ENCODE peak calls at places on chromosomes 7 and 10, in ten cellular contexts. One of them, this sample, is unnamed.

GRCh38 chr10:132169766-132170560 is 16.8 kb upstream of the DPYSL4 start:
- DNase-seq in NCI-H460: no peak
- DNase-seq in effector memory CD8-positive, alpha-beta T cell: no peak
- DNase-seq in activated CD8-positive, alpha-beta memory T cell treated with anti-CD3 and anti-CD28 coated beads, Interleukin-2, amount 10 ng/mL, durations not matched to agents 7 days and 5 days: no peak
- DNase-seq in CD4-positive, CD25-positive, alpha-beta regulatory T cell: no peak
- DNase-seq in neuronal stem cell: no peak
- DNase-seq in H1: no peak
- DNase-seq in non-pigmented ciliary epithelial cell: no peak
- DNase-seq in NCI-H69: peak
- DNase-seq in HCT116: no peak
- DNase-seq in this sample: no peak

GRCh38 chr7:2824026-2824677 is 20.0 kb downstream of the GNA12 start:
- DNase-seq in neuronal stem cell: no peak
- DNase-seq in non-pigmented ciliary epithelial cell: no peak
- DNase-seq in HCT116: no peak
- DNase-seq in CD4-positive, CD25-positive, alpha-beta regulatory T cell: no peak
- DNase-seq in NCI-H460: no peak
- DNase-seq in H1: no peak
- DNase-seq in effector memory CD8-positive, alpha-beta T cell: no peak
- DNase-seq in activated CD8-positive, alpha-beta memory T cell treated with anti-CD3 and anti-CD28 coated beads, Interleukin-2, amount 10 ng/mL, durations not matched to agents 7 days and 5 days: no peak
- DNase-seq in NCI-H69: no peak
- DNase-seq in this sample: no peak

GRCh38 chr7:131106681-131107342 is 220.9 kb upstream of the MKLN1 start:
- DNase-seq in neuronal stem cell: peak
- DNase-seq in effector memory CD8-positive, alpha-beta T cell: peak
- DNase-seq in NCI-H460: no peak
- DNase-seq in non-pigmented ciliary epithelial cell: no peak
- DNase-seq in NCI-H69: peak
- DNase-seq in activated CD8-positive, alpha-beta memory T cell treated with anti-CD3 and anti-CD28 coated beads, Interleukin-2, amount 10 ng/mL, durations not matched to agents 7 days and 5 days: peak
- DNase-seq in HCT116: no peak
- DNase-seq in H1: no peak
- DNase-seq in CD4-positive, CD25-positive, alpha-beta regulatory T cell: peak
- DNase-seq in this sample: no peak

GRCh38 chr7:23377134-23377533 is 78.0 kb downstream of the MALSU1 start:
- DNase-seq in H1: no peak
- DNase-seq in effector memory CD8-positive, alpha-beta T cell: no peak
- DNase-seq in CD4-positive, CD25-positive, alpha-beta regulatory T cell: no peak
- DNase-seq in NCI-H69: no peak
- DNase-seq in HCT116: no peak
- DNase-seq in neuronal stem cell: no peak
- DNase-seq in non-pigmented ciliary epithelial cell: no peak
- DNase-seq in NCI-H460: no peak
- DNase-seq in activated CD8-positive, alpha-beta memory T cell treated with anti-CD3 and anti-CD28 coated beads, Interleukin-2, amount 10 ng/mL, durations not matched to agents 7 days and 5 days: no peak
- DNase-seq in this sample: peak

GRCh38 chr7:69598487-69599148 is 343 bp downstream of the AUTS2 start:
- DNase-seq in NCI-H460: no peak
- DNase-seq in NCI-H69: peak
- DNase-seq in HCT116: no peak
- DNase-seq in activated CD8-positive, alpha-beta memory T cell treated with anti-CD3 and anti-CD28 coated beads, Interleukin-2, amount 10 ng/mL, durations not matched to agents 7 days and 5 days: no peak
- DNase-seq in H1: no peak
- DNase-seq in non-pigmented ciliary epithelial cell: no peak
- DNase-seq in CD4-positive, CD25-positive, alpha-beta regulatory T cell: no peak
- DNase-seq in neuronal stem cell: peak
- DNase-seq in effector memory CD8-positive, alpha-beta T cell: no peak
- DNase-seq in this sample: peak

GRCh38 chr10:125214283-125214570 is 53.9 kb upstream of the CTBP2 start:
- DNase-seq in NCI-H69: no peak
- DNase-seq in H1: no peak
- DNase-seq in HCT116: no peak
- DNase-seq in non-pigmented ciliary epithelial cell: no peak
- DNase-seq in NCI-H460: no peak
- DNase-seq in CD4-positive, CD25-positive, alpha-beta regulatory T cell: no peak
- DNase-seq in effector memory CD8-positive, alpha-beta T cell: no peak
- DNase-seq in activated CD8-positive, alpha-beta memory T cell treated with anti-CD3 and anti-CD28 coated beads, Interleukin-2, amount 10 ng/mL, durations not matched to agents 7 days and 5 days: no peak
- DNase-seq in neuronal stem cell: no peak
- DNase-seq in this sample: no peak

GRCh38 chr7:117098457-117098856 is 145.2 kb downstream of the ST7 start:
- DNase-seq in HCT116: no peak
- DNase-seq in non-pigmented ciliary epithelial cell: peak
- DNase-seq in CD4-positive, CD25-positive, alpha-beta regulatory T cell: no peak
- DNase-seq in H1: no peak
- DNase-seq in activated CD8-positive, alpha-beta memory T cell treated with anti-CD3 and anti-CD28 coated beads, Interleukin-2, amount 10 ng/mL, durations not matched to agents 7 days and 5 days: no peak
- DNase-seq in NCI-H460: no peak
- DNase-seq in NCI-H69: no peak
- DNase-seq in effector memory CD8-positive, alpha-beta T cell: no peak
- DNase-seq in neuronal stem cell: no peak
- DNase-seq in this sample: peak

GRCh38 chr10:117221156-117221711 is 19.7 kb upstream of the SLC18A2 start:
- DNase-seq in HCT116: peak
- DNase-seq in neuronal stem cell: no peak
- DNase-seq in effector memory CD8-positive, alpha-beta T cell: no peak
- DNase-seq in H1: no peak
- DNase-seq in CD4-positive, CD25-positive, alpha-beta regulatory T cell: no peak
- DNase-seq in NCI-H69: peak
- DNase-seq in NCI-H460: peak
- DNase-seq in non-pigmented ciliary epithelial cell: no peak
- DNase-seq in activated CD8-positive, alpha-beta memory T cell treated with anti-CD3 and anti-CD28 coated beads, Interleukin-2, amount 10 ng/mL, durations not matched to agents 7 days and 5 days: no peak
- DNase-seq in this sample: no peak

GRCh38 chr10:114173680-114174461 is at the start of gene CCDC186:
- DNase-seq in HCT116: peak
- DNase-seq in NCI-H69: peak
- DNase-seq in activated CD8-positive, alpha-beta memory T cell treated with anti-CD3 and anti-CD28 coated beads, Interleukin-2, amount 10 ng/mL, durations not matched to agents 7 days and 5 days: peak
- DNase-seq in neuronal stem cell: peak
- DNase-seq in H1: peak
- DNase-seq in non-pigmented ciliary epithelial cell: no peak
- DNase-seq in CD4-positive, CD25-positive, alpha-beta regulatory T cell: peak
- DNase-seq in effector memory CD8-positive, alpha-beta T cell: peak
- DNase-seq in NCI-H460: peak
- DNase-seq in this sample: peak

GRCh38 chr10:50576245-50576815 is 47.4 kb downstream of the SGMS1 start:
- DNase-seq in neuronal stem cell: no peak
- DNase-seq in NCI-H69: no peak
- DNase-seq in activated CD8-positive, alpha-beta memory T cell treated with anti-CD3 and anti-CD28 coated beads, Interleukin-2, amount 10 ng/mL, durations not matched to agents 7 days and 5 days: no peak
- DNase-seq in H1: no peak
- DNase-seq in non-pigmented ciliary epithelial cell: no peak
- DNase-seq in HCT116: no peak
- DNase-seq in effector memory CD8-positive, alpha-beta T cell: no peak
- DNase-seq in CD4-positive, CD25-positive, alpha-beta regulatory T cell: no peak
- DNase-seq in NCI-H460: no peak
- DNase-seq in this sample: peak

GRCh38 chr7:114922151-114922651 is 307 bp downstream of the MDFIC start:
- DNase-seq in HCT116: no peak
- DNase-seq in NCI-H460: peak
- DNase-seq in non-pigmented ciliary epithelial cell: no peak
- DNase-seq in activated CD8-positive, alpha-beta memory T cell treated with anti-CD3 and anti-CD28 coated beads, Interleukin-2, amount 10 ng/mL, durations not matched to agents 7 days and 5 days: peak
- DNase-seq in H1: no peak
- DNase-seq in neuronal stem cell: peak
- DNase-seq in effector memory CD8-positive, alpha-beta T cell: peak
- DNase-seq in CD4-positive, CD25-positive, alpha-beta regulatory T cell: peak
- DNase-seq in NCI-H69: peak
- DNase-seq in this sample: peak

GRCh38 chr10:128062331-128062730 is 63.9 kb downstream of the MKI67 start:
- DNase-seq in H1: no peak
- DNase-seq in neuronal stem cell: no peak
- DNase-seq in NCI-H460: no peak
- DNase-seq in NCI-H69: no peak
- DNase-seq in effector memory CD8-positive, alpha-beta T cell: no peak
- DNase-seq in activated CD8-positive, alpha-beta memory T cell treated with anti-CD3 and anti-CD28 coated beads, Interleukin-2, amount 10 ng/mL, durations not matched to agents 7 days and 5 days: no peak
- DNase-seq in non-pigmented ciliary epithelial cell: no peak
- DNase-seq in CD4-positive, CD25-positive, alpha-beta regulatory T cell: no peak
- DNase-seq in HCT116: no peak
- DNase-seq in this sample: no peak

GRCh38 chr7:47666164-47666862 is 84.4 kb upstream of the TNS3 start:
- DNase-seq in activated CD8-positive, alpha-beta memory T cell treated with anti-CD3 and anti-CD28 coated beads, Interleukin-2, amount 10 ng/mL, durations not matched to agents 7 days and 5 days: no peak
- DNase-seq in NCI-H69: no peak
- DNase-seq in effector memory CD8-positive, alpha-beta T cell: no peak
- DNase-seq in CD4-positive, CD25-positive, alpha-beta regulatory T cell: no peak
- DNase-seq in HCT116: no peak
- DNase-seq in non-pigmented ciliary epithelial cell: peak
- DNase-seq in NCI-H460: no peak
- DNase-seq in neuronal stem cell: no peak
- DNase-seq in H1: no peak
- DNase-seq in this sample: no peak

GRCh38 chr7:78939669-78940068 is 513.8 kb downstream of the MAGI2 start:
- DNase-seq in NCI-H69: no peak
- DNase-seq in CD4-positive, CD25-positive, alpha-beta regulatory T cell: no peak
- DNase-seq in NCI-H460: no peak
- DNase-seq in non-pigmented ciliary epithelial cell: no peak
- DNase-seq in effector memory CD8-positive, alpha-beta T cell: no peak
- DNase-seq in activated CD8-positive, alpha-beta memory T cell treated with anti-CD3 and anti-CD28 coated beads, Interleukin-2, amount 10 ng/mL, durations not matched to agents 7 days and 5 days: no peak
- DNase-seq in neuronal stem cell: no peak
- DNase-seq in H1: no peak
- DNase-seq in HCT116: no peak
- DNase-seq in this sample: no peak

GRCh38 chr7:133345690-133346421 is 93.0 kb downstream of the EXOC4 start:
- DNase-seq in NCI-H69: no peak
- DNase-seq in non-pigmented ciliary epithelial cell: no peak
- DNase-seq in HCT116: no peak
- DNase-seq in effector memory CD8-positive, alpha-beta T cell: no peak
- DNase-seq in activated CD8-positive, alpha-beta memory T cell treated with anti-CD3 and anti-CD28 coated beads, Interleukin-2, amount 10 ng/mL, durations not matched to agents 7 days and 5 days: no peak
- DNase-seq in H1: no peak
- DNase-seq in CD4-positive, CD25-positive, alpha-beta regulatory T cell: no peak
- DNase-seq in NCI-H460: no peak
- DNase-seq in neuronal stem cell: no peak
- DNase-seq in this sample: no peak

GRCh38 chr10:127343831-127344230 is 147.4 kb upstream of the INSYN2A start:
- DNase-seq in HCT116: no peak
- DNase-seq in CD4-positive, CD25-positive, alpha-beta regulatory T cell: no peak
- DNase-seq in activated CD8-positive, alpha-beta memory T cell treated with anti-CD3 and anti-CD28 coated beads, Interleukin-2, amount 10 ng/mL, durations not matched to agents 7 days and 5 days: no peak
- DNase-seq in non-pigmented ciliary epithelial cell: no peak
- DNase-seq in neuronal stem cell: no peak
- DNase-seq in H1: no peak
- DNase-seq in effector memory CD8-positive, alpha-beta T cell: no peak
- DNase-seq in NCI-H69: no peak
- DNase-seq in NCI-H460: no peak
- DNase-seq in this sample: no peak

GRCh38 chr10:21888959-21889358 is 114.6 kb downstream of the DNAJC1 start:
- DNase-seq in NCI-H460: no peak
- DNase-seq in NCI-H69: peak
- DNase-seq in HCT116: no peak
- DNase-seq in effector memory CD8-positive, alpha-beta T cell: peak
- DNase-seq in activated CD8-positive, alpha-beta memory T cell treated with anti-CD3 and anti-CD28 coated beads, Interleukin-2, amount 10 ng/mL, durations not matched to agents 7 days and 5 days: peak
- DNase-seq in neuronal stem cell: no peak
- DNase-seq in H1: no peak
- DNase-seq in non-pigmented ciliary epithelial cell: no peak
- DNase-seq in CD4-positive, CD25-positive, alpha-beta regulatory T cell: no peak
- DNase-seq in this sample: no peak

This sample was measured in foreskin melanocyte.